ENCODE peak calls at places on chromosome 11, in four cellular contexts. L, H, P and I are unnamed samples.

GRCh38 chr11:122077459-122077858 is 38.6 kb downstream of the BLID start:
- DNase-seq in L (no peak), H (no peak), P (no peak), I (no peak)

GRCh38 chr11:61499816-61500491 is 8.6 kb upstream of the LRRC10B start:
- DNase-seq in L (no peak), H (no peak), P (no peak), I (no peak)

GRCh38 chr11:43922295-43922648 is 20.2 kb upstream of the C11orf96 start:
- DNase-seq in L (no peak), H (no peak), P (no peak), I (no peak)

GRCh38 chr11:100810146-100810545 is 123.1 kb downstream of the ARHGAP42 start:
- DNase-seq in L (no peak), H (no peak), P (no peak), I (peak)

GRCh38 chr11:8080674-8081590 is at the start of gene TUB:
- DNase-seq in L (peak), H (peak), P (no peak), I (no peak)

GRCh38 chr11:116828632-116829524 is 829 bp upstream of the APOC3 start:
- DNase-seq in L (no peak), H (no peak), P (no peak), I (no peak)

GRCh38 chr11:10809373-10810199 is 860 bp upstream of the EIF4G2 start:
- DNase-seq in L (peak), H (no peak), P (peak), I (peak)

GRCh38 chr11:10770626-10771254 is 19.7 kb downstream of the CTR9 start:
- DNase-seq in L (peak), H (peak), P (peak), I (no peak)

GRCh38 chr11:9574806-9575530 is 1.5 kb downstream of the WEE1 start:
- DNase-seq in L (peak), H (peak), P (peak), I (peak)

GRCh38 chr11:44988981-44989635 is 38.4 kb upstream of the TP53I11 start:
- DNase-seq in L (no peak), H (peak), P (no peak), I (no peak)

GRCh38 chr11:33034983-33035382 is 4.4 kb upstream of the TCP11L1 start:
- DNase-seq in L (no peak), H (no peak), P (no peak), I (no peak)

GRCh38 chr11:130455493-130456127 is 7.2 kb downstream of the ADAMTS15 start:
- DNase-seq in L (no peak), H (peak), P (no peak), I (no peak)

GRCh38 chr11:83971063-83971462 is 684.9 kb upstream of the CCDC90B start:
- DNase-seq in L (peak), H (no peak), P (no peak), I (no peak)

GRCh38 chr11:78647266-78647915 is 72.7 kb upstream of the NARS2 start:
- DNase-seq in L (no peak), H (no peak), P (no peak), I (no peak)

GRCh38 chr11:62665630-62666258 is 632 bp downstream of the CSKMT start:
- DNase-seq in L (peak), H (peak), P (peak), I (no peak)

GRCh38 chr11:61897387-61898246 is 6.3 kb upstream of the FADS3 start:
- DNase-seq in L (peak), H (peak), P (peak), I (no peak)

GRCh38 chr11:86803136-86803535 is 2.8 kb downstream of the PRSS23 start:
- DNase-seq in L (no peak), H (no peak), P (no peak), I (no peak)

GRCh38 chr11:62614275-62614674 is 1.2 kb downstream of the ROM1 start:
- DNase-seq in L (no peak), H (peak), P (no peak), I (no peak)

GRCh38 chr11:100929377-100929776 is 200.2 kb downstream of the PGR start:
- DNase-seq in L (peak), H (no peak), P (peak), I (no peak)

GRCh38 chr11:7077101-7077500 is 11.7 kb upstream of the RBMXL2 start:
- DNase-seq in L (no peak), H (no peak), P (no peak), I (no peak)

GRCh38 chr11:114142646-114143045 is 83.1 kb downstream of the ZBTB16 start:
- DNase-seq in L (no peak), H (no peak), P (no peak), I (no peak)

GRCh38 chr11:75313457-75314272 is 37.8 kb downstream of the ARRB1 start:
- DNase-seq in L (peak), H (peak), P (peak), I (no peak)

GRCh38 chr11:27397619-27398412 is 34.8 kb upstream of the CCDC34 start:
- DNase-seq in L (no peak), H (no peak), P (no peak), I (no peak)

GRCh38 chr11:122085264-122085663 is 30.8 kb downstream of the BLID start:
- DNase-seq in L (peak), H (no peak), P (peak), I (peak)

GRCh38 chr11:4181780-4182721 is 87.5 kb downstream of the RRM1 start:
- DNase-seq in L (peak), H (peak), P (peak), I (no peak)

GRCh38 chr11:117685566-117685965 is 111.5 kb downstream of the DSCAML1 start:
- DNase-seq in L (no peak), H (no peak), P (no peak), I (no peak)

GRCh38 chr11:8262552-8263108 is 1.0 kb downstream of the LMO1 start:
- DNase-seq in L (peak), H (peak), P (peak), I (no peak)

GRCh38 chr11:66087148-66087908 is 17.3 kb downstream of the PACS1 start:
- DNase-seq in L (no peak), H (no peak), P (no peak), I (no peak)

GRCh38 chr11:110629594-110629993 is 82.6 kb downstream of the ARHGAP20 start:
- DNase-seq in L (no peak), H (no peak), P (no peak), I (no peak)

GRCh38 chr11:8839306-8839956 is 71.6 kb upstream of the AKIP1 start:
- DNase-seq in L (peak), H (no peak), P (no peak), I (no peak)

GRCh38 chr11:10454902-10455631 is at the start of gene AMPD3:
- DNase-seq in L (peak), H (no peak), P (peak), I (peak)

GRCh38 chr11:66866420-66867010 is 9.7 kb downstream of the LRFN4 start:
- DNase-seq in L (no peak), H (no peak), P (no peak), I (no peak)

GRCh38 chr11:125494987-125495725 is 909 bp downstream of the FEZ1 start:
- DNase-seq in L (peak), H (no peak), P (no peak), I (no peak)
- H3K4me3 ChIP-seq in L (peak), H (peak), P (peak), I (peak)

GRCh38 chr11:128786507-128786906 is 80.6 kb downstream of the KCNJ1 start:
- DNase-seq in L (no peak), H (no peak), P (no peak), I (no peak)

GRCh38 chr11:128779036-128779435 is 85.2 kb downstream of the FLI1 start:
- DNase-seq in L (peak), H (no peak), P (peak), I (peak)

GRCh38 chr11:128789497-128790080 is 77.5 kb downstream of the KCNJ1 start:
- DNase-seq in L (peak), H (no peak), P (no peak), I (no peak)

GRCh38 chr11:128783513-128783912 is 83.6 kb downstream of the KCNJ1 start:
- DNase-seq in L (no peak), H (no peak), P (no peak), I (no peak)

DNA sequence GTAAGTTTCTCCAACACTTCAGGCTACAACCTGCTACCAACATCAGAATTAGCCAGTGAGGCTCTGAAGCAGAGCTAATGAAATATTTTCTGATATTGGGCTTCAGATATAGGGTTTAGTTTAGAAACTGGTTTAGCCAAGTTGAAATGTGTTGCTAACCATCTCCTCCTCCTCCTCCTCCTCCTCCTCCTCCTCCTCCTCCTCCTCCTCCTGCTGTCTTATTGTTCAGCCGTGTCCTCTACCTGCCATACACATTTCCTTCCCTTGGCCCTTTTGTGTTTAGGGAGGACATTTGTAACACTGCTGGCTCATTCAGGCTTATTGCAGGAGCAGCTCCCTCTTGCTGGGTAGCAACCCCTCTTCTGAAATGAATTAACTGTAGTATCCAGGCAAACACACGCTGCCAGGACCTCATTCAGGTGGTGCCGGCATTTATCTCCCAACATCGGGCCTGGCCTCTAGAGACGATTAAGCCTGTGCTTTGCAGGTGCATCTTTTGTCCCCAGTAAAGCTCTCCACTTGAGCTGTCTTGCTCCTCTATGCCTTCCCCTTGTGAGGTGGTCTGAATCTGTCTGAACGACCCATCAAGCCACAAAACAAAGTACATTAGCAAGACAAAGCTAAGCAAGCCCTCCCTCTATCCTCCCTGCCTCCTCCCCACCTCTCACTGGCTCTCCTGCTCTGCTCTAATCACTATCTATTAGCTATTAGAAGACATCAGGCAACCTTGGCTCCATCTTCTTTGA is 82.9 kb downstream of the KCNJ1 start:
- DNase-seq in L (no peak), H (no peak), P (no peak), I (no peak)
- H3K4me3 ChIP-seq in L (no peak), H (no peak), P (no peak), I (no peak)

GRCh38 chr11:19253149-19253540 is 12.4 kb upstream of the E2F8 start:
- DNase-seq in L (peak), H (peak), P (no peak), I (no peak)
- H3K4me3 ChIP-seq in L (no peak), H (no peak), P (no peak), I (no peak)

GRCh38 chr11:17695454-17696441 is 23.6 kb upstream of the MYOD1 start:
- DNase-seq in L (no peak), H (no peak), P (no peak), I (no peak)
- H3K4me3 ChIP-seq in L (no peak), H (no peak), P (no peak), I (no peak)

DNA sequence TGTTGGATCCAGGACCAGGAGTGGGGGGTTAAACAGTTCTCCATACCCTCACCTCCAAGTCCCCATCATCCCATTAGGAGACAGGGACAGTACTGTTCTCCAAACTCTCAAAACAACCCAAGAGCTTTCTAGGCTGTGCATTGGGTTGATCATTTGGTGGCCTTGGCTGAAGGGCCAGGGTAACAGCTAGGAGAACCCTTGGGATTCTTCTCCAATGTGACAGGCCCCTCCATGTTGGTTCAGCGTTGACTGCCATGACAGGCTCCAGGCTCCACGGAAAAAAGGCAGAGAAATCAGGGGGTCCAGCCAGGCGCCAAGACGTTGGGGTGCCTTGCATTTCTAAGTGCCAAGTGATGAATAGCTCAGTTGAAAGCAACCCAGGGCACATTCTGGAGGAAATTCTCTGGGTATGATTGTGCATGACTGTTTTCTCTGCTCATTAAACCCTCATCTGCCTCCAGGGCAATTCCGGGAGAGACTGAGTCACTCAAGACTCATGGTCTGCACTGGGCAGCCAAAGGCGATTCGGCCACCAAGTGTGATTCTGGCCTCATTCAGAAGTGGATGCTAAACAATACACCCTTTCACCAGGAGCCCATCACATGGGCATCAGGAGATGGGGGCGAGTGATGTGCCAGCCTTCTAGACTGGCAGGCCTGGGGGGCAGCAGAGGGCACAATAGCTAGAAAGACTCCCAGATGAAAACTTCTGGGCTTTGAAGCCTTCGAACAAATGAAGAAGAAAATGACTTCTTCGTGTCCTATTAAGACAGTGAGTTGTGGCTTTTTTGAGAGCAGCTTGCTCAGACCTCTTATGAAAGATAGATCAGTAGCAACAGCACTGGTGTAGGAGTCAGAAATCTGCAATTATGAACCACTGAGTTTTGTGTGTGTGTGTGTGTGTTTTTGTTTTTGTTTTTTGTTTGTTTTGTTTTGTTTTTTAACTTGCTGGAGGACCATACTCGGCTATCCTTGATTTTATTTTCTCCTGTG is 27.7 kb downstream of the CD44 start:
- DNase-seq in L (peak), H (no peak), P (peak), I (peak)
- H3K4me3 ChIP-seq in L (no peak), H (no peak), P (peak), I (no peak)

GRCh38 chr11:123196060-123196714 is 1.1 kb upstream of the CLMP start:
- DNase-seq in L (no peak), H (no peak), P (no peak), I (no peak)
- H3K4me3 ChIP-seq in L (no peak), H (peak), P (no peak), I (peak)

DNA sequence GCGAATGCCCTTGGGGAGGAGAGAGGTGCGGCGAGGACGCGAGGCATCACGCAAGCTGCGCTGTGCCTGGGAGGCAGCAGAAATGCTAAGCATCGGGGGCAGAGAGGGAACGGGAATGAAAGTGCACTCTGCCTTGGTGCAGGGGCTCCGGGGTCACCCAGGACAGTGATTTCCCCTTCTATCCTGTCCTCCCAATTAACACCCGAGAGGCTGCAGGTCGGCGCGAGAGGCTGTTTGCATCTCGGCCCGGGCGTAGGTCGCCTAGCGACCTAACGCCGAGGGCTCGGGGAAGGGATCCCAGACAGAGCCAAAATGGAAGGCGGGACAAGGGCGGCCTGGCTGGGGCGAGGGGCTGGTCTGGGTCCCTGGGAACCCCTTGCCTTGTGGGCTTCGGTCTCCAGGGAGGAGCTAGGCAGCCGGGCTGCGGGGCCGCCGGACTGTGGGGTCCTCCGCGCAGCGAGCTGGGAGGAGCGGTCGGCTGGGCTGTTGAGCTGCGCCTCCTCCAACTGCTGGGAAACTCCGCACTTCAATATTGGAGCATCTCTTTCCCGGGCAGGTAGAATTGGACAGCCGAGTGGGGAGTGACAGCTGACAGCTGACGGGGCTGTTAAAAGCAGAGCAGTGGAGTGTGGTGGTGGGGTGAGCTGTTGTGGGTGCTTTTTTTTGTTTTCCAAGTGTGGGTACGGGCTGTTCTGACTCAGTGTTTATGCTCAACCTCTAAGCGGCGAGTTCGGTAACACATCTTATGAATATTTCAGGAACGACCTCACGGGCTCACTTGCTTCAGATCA is 694 bp downstream of the ELMOD1 start:
- DNase-seq in L (peak), H (no peak), P (no peak), I (no peak)
- H3K4me3 ChIP-seq in L (peak), H (peak), P (peak), I (peak)

DNA sequence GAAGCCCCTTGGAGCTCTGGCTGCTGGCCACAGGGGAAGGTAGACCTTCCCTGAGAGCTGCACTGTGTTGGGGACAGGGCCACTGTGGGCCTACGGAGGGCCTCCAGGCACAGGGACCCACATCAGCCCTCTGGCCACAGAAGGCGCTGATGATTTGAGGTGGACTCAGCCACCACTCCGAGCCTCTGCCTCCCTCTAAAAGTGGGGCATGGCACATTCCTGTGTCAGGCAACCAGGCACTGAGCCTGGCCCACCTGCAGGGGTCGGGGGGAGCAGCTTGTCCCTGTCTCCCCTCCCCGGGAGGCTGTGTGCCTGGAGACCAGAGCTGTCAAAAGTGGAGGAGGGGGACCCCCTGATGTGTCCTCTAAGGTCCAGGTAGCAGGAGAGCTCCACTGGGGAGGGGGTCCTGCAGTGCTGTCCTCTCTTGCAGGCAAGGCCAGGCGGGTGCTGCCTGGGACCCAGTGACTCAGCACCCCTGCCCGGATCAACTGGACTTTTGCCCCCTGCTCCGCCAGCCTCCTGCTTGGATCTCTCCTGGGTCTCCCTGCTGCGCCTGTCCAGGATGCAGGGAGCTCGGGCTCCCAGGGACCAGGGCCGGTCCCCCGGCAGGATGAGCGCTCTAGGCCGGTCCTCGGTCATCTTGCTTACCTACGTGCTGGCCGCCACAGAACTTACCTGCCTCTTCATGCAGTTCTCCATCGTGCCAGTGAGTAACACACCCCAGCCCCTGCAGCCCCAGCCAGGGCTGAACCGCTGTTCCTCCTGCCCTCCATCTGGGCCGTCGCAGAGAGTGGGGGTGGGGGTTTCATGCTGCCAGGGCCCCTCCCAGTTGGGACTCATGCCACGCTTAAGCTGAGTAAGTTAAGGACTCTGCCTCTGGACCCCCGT is 17.5 kb upstream of the CDKN1C start:
- DNase-seq in L (no peak), H (peak), P (no peak), I (no peak)
- H3K4me3 ChIP-seq in L (peak), H (peak), P (peak), I (peak)

DNA sequence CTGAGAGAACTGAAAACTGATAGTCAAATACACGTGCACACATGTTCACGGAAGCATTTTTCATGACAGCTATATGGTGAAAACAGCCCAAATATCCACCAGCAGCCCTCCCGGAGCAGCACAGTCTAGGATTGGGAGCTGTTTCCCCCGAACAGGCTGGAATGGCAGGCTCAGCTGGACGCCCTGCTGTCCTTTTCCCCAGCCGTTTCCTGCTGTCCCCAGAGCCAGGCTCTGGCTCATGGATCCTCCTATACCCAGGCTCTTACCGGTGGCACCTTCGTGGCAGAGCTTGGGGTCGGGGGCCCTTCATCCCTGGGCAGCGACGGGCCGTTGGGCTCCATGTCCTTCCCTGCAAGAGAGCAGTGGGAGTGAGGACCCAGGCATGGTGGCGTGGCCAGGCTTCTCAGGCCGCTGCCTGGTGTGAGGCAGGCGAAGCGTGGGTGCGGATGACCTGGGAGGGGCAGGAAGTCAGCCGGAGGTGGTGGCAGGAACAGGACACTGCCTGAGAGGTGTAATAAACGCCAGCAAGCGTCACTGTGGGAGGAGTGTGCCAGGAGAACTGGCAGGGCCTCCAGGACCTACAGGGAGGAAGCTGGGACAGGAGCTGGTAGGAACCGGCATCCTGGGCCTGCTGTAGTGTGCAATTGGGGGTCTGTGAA is 38.8 kb downstream of the OSBPL5 start:
- DNase-seq in L (no peak), H (no peak), P (no peak), I (no peak)
- H3K4me3 ChIP-seq in L (no peak), H (no peak), P (no peak), I (no peak)